ENCODE peak calls at places on chromosomes 1 and 21, in nine cellular contexts. One of them, this sample, is unnamed.

GRCh38 chr1:156246241-156246761 is 1.6 kb downstream of the PAQR6 start:
- DNase-seq in SK-N-SH: peak; percentile 43
- DNase-seq in fibroblast of lung: no peak
- DNase-seq in transverse colon: no peak
- DNase-seq in D721Med: no peak
- DNase-seq in neural crest cell: no peak
- DNase-seq in thoracic aorta: no peak
- DNase-seq in NB4: peak; percentile 49
- DNase-seq in Calu3: no peak
- DNase-seq in this sample: no peak

GRCh38 chr1:72845342-72845741 is 563.0 kb upstream of the NEGR1 start:
- DNase-seq in SK-N-SH: no peak
- DNase-seq in fibroblast of lung: peak; percentile 7
- DNase-seq in transverse colon: no peak
- DNase-seq in D721Med: no peak
- DNase-seq in neural crest cell: no peak
- DNase-seq in thoracic aorta: no peak
- DNase-seq in NB4: peak; percentile 18
- DNase-seq in Calu3: peak; percentile 22
- DNase-seq in this sample: peak; percentile 30

GRCh38 chr1:36084502-36085115 is 715 bp downstream of the TEKT2 start:
- DNase-seq in SK-N-SH: no peak
- DNase-seq in fibroblast of lung: no peak
- DNase-seq in transverse colon: peak; percentile 7
- DNase-seq in D721Med: no peak
- DNase-seq in neural crest cell: no peak
- DNase-seq in thoracic aorta: no peak
- DNase-seq in NB4: no peak
- DNase-seq in Calu3: no peak
- DNase-seq in this sample: no peak

GRCh38 chr1:19038732-19039131 is 82.3 kb upstream of the IFFO2 start:
- DNase-seq in SK-N-SH: no peak
- DNase-seq in fibroblast of lung: no peak
- DNase-seq in transverse colon: no peak
- DNase-seq in D721Med: no peak
- DNase-seq in neural crest cell: no peak
- DNase-seq in thoracic aorta: no peak
- DNase-seq in NB4: no peak
- DNase-seq in Calu3: no peak
- DNase-seq in this sample: no peak

GRCh38 chr21:41509733-41510132 is 1.8 kb upstream of the TMPRSS2 start:
- DNase-seq in SK-N-SH: no peak
- DNase-seq in fibroblast of lung: no peak
- DNase-seq in transverse colon: no peak
- DNase-seq in D721Med: no peak
- DNase-seq in neural crest cell: no peak
- DNase-seq in thoracic aorta: no peak
- DNase-seq in NB4: no peak
- DNase-seq in Calu3: no peak
- DNase-seq in this sample: no peak

GRCh38 chr21:42760977-42761751 is 107.7 kb downstream of the PDE9A start:
- DNase-seq in SK-N-SH: no peak
- DNase-seq in fibroblast of lung: no peak
- DNase-seq in transverse colon: no peak
- DNase-seq in D721Med: no peak
- DNase-seq in neural crest cell: no peak
- DNase-seq in thoracic aorta: no peak
- DNase-seq in NB4: no peak
- DNase-seq in Calu3: no peak
- DNase-seq in this sample: peak; percentile 18

GRCh38 chr1:29129916-29130315 is 6.2 kb upstream of the TMEM200B start:
- DNase-seq in SK-N-SH: no peak
- DNase-seq in fibroblast of lung: no peak
- DNase-seq in transverse colon: no peak
- DNase-seq in D721Med: no peak
- DNase-seq in neural crest cell: no peak
- DNase-seq in thoracic aorta: no peak
- DNase-seq in NB4: no peak
- DNase-seq in Calu3: no peak
- DNase-seq in this sample: no peak

GRCh38 chr1:39187276-39188046 is 17.0 kb upstream of the MACF1 start:
- DNase-seq in SK-N-SH: no peak
- DNase-seq in fibroblast of lung: no peak
- DNase-seq in transverse colon: no peak
- DNase-seq in D721Med: no peak
- DNase-seq in neural crest cell: no peak
- DNase-seq in thoracic aorta: no peak
- DNase-seq in NB4: no peak
- DNase-seq in Calu3: no peak
- DNase-seq in this sample: no peak

GRCh38 chr1:62735491-62736171 is 47.4 kb upstream of the DOCK7 start:
- DNase-seq in SK-N-SH: no peak
- DNase-seq in fibroblast of lung: peak; percentile 49
- DNase-seq in transverse colon: no peak
- DNase-seq in D721Med: no peak
- DNase-seq in neural crest cell: no peak
- DNase-seq in thoracic aorta: no peak
- DNase-seq in NB4: no peak
- DNase-seq in Calu3: no peak
- DNase-seq in this sample: peak; percentile 13

DNA sequence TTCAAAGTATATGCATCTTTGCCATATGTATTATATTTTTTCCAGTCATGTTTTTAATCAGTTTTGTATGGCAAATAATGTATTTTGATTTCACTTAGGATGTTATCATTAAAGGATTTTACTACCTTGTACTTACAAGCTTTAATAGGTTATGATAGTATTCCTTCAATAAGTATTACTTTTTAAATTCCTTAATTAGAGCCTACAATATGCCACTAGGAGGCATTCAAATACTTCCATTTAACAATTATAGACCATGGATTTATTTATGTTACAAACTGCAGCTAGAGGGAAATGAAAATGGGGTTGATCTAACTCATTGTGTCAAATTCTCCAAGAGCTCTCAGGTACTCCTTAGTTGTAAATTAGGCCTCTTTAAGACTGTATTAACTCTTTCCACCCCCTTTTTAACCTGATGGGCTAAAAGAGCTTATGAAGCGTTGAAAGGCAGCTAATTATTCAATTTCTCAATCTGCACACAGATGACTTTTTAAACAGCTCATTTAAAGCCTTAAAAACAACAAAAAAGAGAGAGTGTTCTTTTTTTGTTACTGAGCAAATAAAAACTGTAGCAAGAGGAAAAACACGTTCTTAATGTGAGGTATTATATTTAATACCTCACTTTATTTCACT is 156.2 kb downstream of the DENND1B start:
- DNase-seq in SK-N-SH: no peak
- DNase-seq in fibroblast of lung: peak; percentile 59
- DNase-seq in transverse colon: no peak
- DNase-seq in D721Med: no peak
- DNase-seq in neural crest cell: no peak
- DNase-seq in thoracic aorta: no peak
- DNase-seq in NB4: peak; percentile 31
- DNase-seq in Calu3: no peak
- DNase-seq in this sample: peak; percentile 37
- TF ChIP-seq CTCF in SK-N-SH: peak; percentile 69
- TF ChIP-seq CTCF in fibroblast of lung: no peak
- TF ChIP-seq CTCF in transverse colon: peak; percentile 27
- TF ChIP-seq CTCF in D721Med: peak; percentile 81
- TF ChIP-seq CTCF in neural crest cell: peak; percentile 61
- TF ChIP-seq CTCF in thoracic aorta: no peak
- TF ChIP-seq CTCF in NB4: no peak
- TF ChIP-seq CTCF in Calu3: no peak
- TF ChIP-seq CTCF in this sample: peak; percentile 43

GRCh38 chr1:31182352-31182751 is 57.3 kb downstream of the NKAIN1 start:
- DNase-seq in SK-N-SH: peak; percentile 39
- DNase-seq in fibroblast of lung: peak; percentile 95
- DNase-seq in transverse colon: peak; percentile 64
- DNase-seq in D721Med: no peak
- DNase-seq in neural crest cell: peak; percentile 75
- DNase-seq in thoracic aorta: peak; percentile 40
- DNase-seq in NB4: peak; percentile 81
- DNase-seq in Calu3: peak; percentile 84
- DNase-seq in this sample: peak; percentile 96
- TF ChIP-seq CTCF in SK-N-SH: no peak
- TF ChIP-seq CTCF in fibroblast of lung: peak; percentile 45
- TF ChIP-seq CTCF in transverse colon: no peak
- TF ChIP-seq CTCF in D721Med: peak; percentile 3
- TF ChIP-seq CTCF in neural crest cell: peak; percentile 49
- TF ChIP-seq CTCF in thoracic aorta: no peak
- TF ChIP-seq CTCF in NB4: no peak
- TF ChIP-seq CTCF in Calu3: peak; percentile 31
- TF ChIP-seq CTCF in this sample: peak; percentile 44

DNA sequence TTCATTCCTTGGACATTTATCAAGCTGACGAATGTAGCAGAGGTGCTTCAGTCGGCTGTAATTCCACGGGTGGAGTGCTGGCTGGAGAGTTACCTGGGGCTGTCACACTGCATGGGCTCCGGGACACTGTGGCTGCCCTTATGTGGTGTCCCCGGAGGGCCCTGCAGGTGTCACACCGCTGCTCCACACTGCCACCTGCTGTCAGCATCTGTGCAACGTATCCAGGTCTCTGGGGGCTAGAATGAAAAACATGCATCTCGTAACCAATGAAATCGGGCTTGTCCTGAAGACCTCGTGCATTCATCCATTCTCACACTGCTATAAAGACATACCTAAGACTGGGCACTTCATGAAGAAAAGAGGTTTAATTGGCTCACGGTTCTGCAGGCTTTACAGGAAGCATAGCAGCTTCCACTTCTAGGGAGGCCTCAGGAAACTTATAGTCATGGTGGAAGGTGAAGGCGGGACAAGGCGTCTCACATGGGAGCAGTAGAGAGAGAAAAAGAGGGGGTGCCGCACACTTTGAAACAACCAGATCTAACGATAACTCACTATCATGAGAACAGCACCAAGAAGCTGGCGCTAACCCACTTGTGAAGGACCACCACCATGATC is 46.7 kb upstream of the PCBP3 start:
- DNase-seq in SK-N-SH: peak; percentile 87
- DNase-seq in fibroblast of lung: peak; percentile 36
- DNase-seq in transverse colon: peak; percentile 82
- DNase-seq in D721Med: peak; percentile 84
- DNase-seq in neural crest cell: peak; percentile 70
- DNase-seq in thoracic aorta: no peak
- DNase-seq in NB4: peak; percentile 68
- DNase-seq in Calu3: peak; percentile 74
- DNase-seq in this sample: peak; percentile 69
- TF ChIP-seq CTCF in SK-N-SH: peak; percentile 78
- TF ChIP-seq CTCF in fibroblast of lung: peak; percentile 72
- TF ChIP-seq CTCF in transverse colon: peak; percentile 84
- TF ChIP-seq CTCF in D721Med: peak; percentile 87
- TF ChIP-seq CTCF in neural crest cell: peak; percentile 81
- TF ChIP-seq CTCF in thoracic aorta: peak; percentile 66
- TF ChIP-seq CTCF in NB4: peak; percentile 86
- TF ChIP-seq CTCF in Calu3: peak; percentile 69
- TF ChIP-seq CTCF in this sample: peak; percentile 92

GRCh38 chr1:26053718-26054572 is 8.0 kb upstream of the SLC30A2 start:
- DNase-seq in SK-N-SH: no peak
- DNase-seq in fibroblast of lung: no peak
- DNase-seq in transverse colon: no peak
- DNase-seq in D721Med: no peak
- DNase-seq in neural crest cell: no peak
- DNase-seq in thoracic aorta: no peak
- DNase-seq in NB4: peak; percentile 25
- DNase-seq in Calu3: no peak
- DNase-seq in this sample: no peak
- TF ChIP-seq CTCF in SK-N-SH: no peak
- TF ChIP-seq CTCF in fibroblast of lung: no peak
- TF ChIP-seq CTCF in transverse colon: no peak
- TF ChIP-seq CTCF in D721Med: no peak
- TF ChIP-seq CTCF in neural crest cell: no peak
- TF ChIP-seq CTCF in thoracic aorta: no peak
- TF ChIP-seq CTCF in NB4: no peak
- TF ChIP-seq CTCF in Calu3: no peak
- TF ChIP-seq CTCF in this sample: no peak

GRCh38 chr1:61049850-61050540 is 32.4 kb upstream of the NFIA start:
- DNase-seq in SK-N-SH: peak; percentile 91
- DNase-seq in fibroblast of lung: peak; percentile 83
- DNase-seq in transverse colon: peak; percentile 96
- DNase-seq in D721Med: peak; percentile 55
- DNase-seq in neural crest cell: peak; percentile 97
- DNase-seq in thoracic aorta: peak; percentile 80
- DNase-seq in NB4: peak; percentile 72
- DNase-seq in Calu3: peak; percentile 93
- DNase-seq in this sample: peak; percentile 90
- TF ChIP-seq CTCF in SK-N-SH: peak; percentile 94
- TF ChIP-seq CTCF in fibroblast of lung: peak; percentile 93
- TF ChIP-seq CTCF in transverse colon: peak; percentile 96
- TF ChIP-seq CTCF in D721Med: peak; percentile 93
- TF ChIP-seq CTCF in neural crest cell: peak; percentile 99
- TF ChIP-seq CTCF in thoracic aorta: peak; percentile 98
- TF ChIP-seq CTCF in NB4: peak; percentile 84
- TF ChIP-seq CTCF in Calu3: peak; percentile 97
- TF ChIP-seq CTCF in this sample: peak; percentile 93

This sample was measured in MCF 10A.